ENCODE peak calls at places on chromosomes 3 and 15, in five cellular contexts. One of them, this sample, is unnamed.

GRCh38 chr3:77513541-77513940 is 473.6 kb downstream of the ROBO2 start:
- DNase-seq in MM.1S: no peak
- DNase-seq in ELR: no peak
- DNase-seq in NCI-H1092: no peak
- DNase-seq in left cardiac atrium: no peak
- DNase-seq in this sample: no peak

GRCh38 chr3:197926418-197926817 is 23.6 kb upstream of the RPL35A start:
- DNase-seq in MM.1S: no peak
- DNase-seq in NCI-H1092: no peak
- DNase-seq in left cardiac atrium: no peak
- DNase-seq in ELR: no peak
- DNase-seq in this sample: no peak

GRCh38 chr15:69997701-69998273 is 99.9 kb downstream of the TLE3 start:
- DNase-seq in NCI-H1092: peak; percentile 72
- DNase-seq in left cardiac atrium: peak; percentile 57
- DNase-seq in ELR: peak; percentile 5
- DNase-seq in MM.1S: no peak
- DNase-seq in this sample: no peak

GRCh38 chr15:67832031-67832551 is 6.8 kb downstream of the SKOR1 start:
- DNase-seq in NCI-H1092: no peak
- DNase-seq in ELR: peak; percentile 57
- DNase-seq in left cardiac atrium: no peak
- DNase-seq in MM.1S: no peak
- DNase-seq in this sample: no peak

GRCh38 chr3:49689046-49689886 is at the start of the genes MST1 and RNF123:
- DNase-seq in MM.1S: peak; percentile 91
- DNase-seq in NCI-H1092: no peak
- DNase-seq in left cardiac atrium: peak; percentile 95
- DNase-seq in ELR: peak; percentile 89
- DNase-seq in this sample: peak; percentile 91

GRCh38 chr15:66246937-66247336 is 6.6 kb downstream of the MEGF11 start:
- DNase-seq in left cardiac atrium: no peak
- DNase-seq in MM.1S: no peak
- DNase-seq in NCI-H1092: no peak
- DNase-seq in ELR: no peak
- DNase-seq in this sample: no peak

GRCh38 chr3:107662586-107662985 is 139.8 kb downstream of the BBX start:
- DNase-seq in left cardiac atrium: no peak
- DNase-seq in NCI-H1092: no peak
- DNase-seq in ELR: no peak
- DNase-seq in MM.1S: no peak
- DNase-seq in this sample: no peak

GRCh38 chr3:150544040-150544439 is 2.3 kb downstream of the SERP1 start:
- DNase-seq in ELR: peak; percentile 91
- DNase-seq in left cardiac atrium: no peak
- DNase-seq in MM.1S: no peak
- DNase-seq in NCI-H1092: no peak
- DNase-seq in this sample: no peak

GRCh38 chr3:168251371-168251770 is 155.6 kb upstream of the GOLIM4 start:
- DNase-seq in left cardiac atrium: no peak
- DNase-seq in ELR: no peak
- DNase-seq in MM.1S: peak; percentile 77
- DNase-seq in NCI-H1092: no peak
- DNase-seq in this sample: no peak

GRCh38 chr3:59052803-59053411 is 3.1 kb upstream of the CFAP20DC start:
- DNase-seq in MM.1S: peak; percentile 59
- DNase-seq in ELR: peak; percentile 70
- DNase-seq in left cardiac atrium: no peak
- DNase-seq in NCI-H1092: no peak
- DNase-seq in this sample: no peak

GRCh38 chr3:195693428-195694216 is 27.2 kb upstream of the MUC20 start:
- DNase-seq in NCI-H1092: no peak
- DNase-seq in ELR: no peak
- DNase-seq in MM.1S: peak; percentile 5
- DNase-seq in left cardiac atrium: no peak
- DNase-seq in this sample: no peak

GRCh38 chr15:41066516-41066915 is 49.6 kb downstream of the INO80 start:
- DNase-seq in left cardiac atrium: no peak
- DNase-seq in MM.1S: no peak
- DNase-seq in ELR: no peak
- DNase-seq in NCI-H1092: no peak
- DNase-seq in this sample: no peak

GRCh38 chr15:64969401-64969800 is 20.3 kb downstream of the SPG21 start:
- DNase-seq in ELR: no peak
- DNase-seq in MM.1S: no peak
- DNase-seq in left cardiac atrium: no peak
- DNase-seq in NCI-H1092: no peak
- DNase-seq in this sample: no peak

GRCh38 chr15:90047956-90048575 is 46.9 kb downstream of the ZNF710 start:
- DNase-seq in MM.1S: no peak
- DNase-seq in NCI-H1092: no peak
- DNase-seq in left cardiac atrium: no peak
- DNase-seq in ELR: no peak
- DNase-seq in this sample: no peak

GRCh38 chr3:127110982-127111693 is 81.8 kb upstream of the PRR23E start:
- DNase-seq in MM.1S: no peak
- DNase-seq in ELR: no peak
- DNase-seq in left cardiac atrium: no peak
- DNase-seq in NCI-H1092: no peak
- DNase-seq in this sample: no peak

GRCh38 chr15:94098877-94099606 is 132.3 kb upstream of the MCTP2 start:
- DNase-seq in left cardiac atrium: no peak
- DNase-seq in ELR: no peak
- DNase-seq in MM.1S: no peak
- DNase-seq in NCI-H1092: no peak
- DNase-seq in this sample: no peak

GRCh38 chr15:92780816-92781215 is 119.3 kb upstream of the CHD2 start:
- DNase-seq in left cardiac atrium: no peak
- DNase-seq in MM.1S: no peak
- DNase-seq in NCI-H1092: peak; percentile 42
- DNase-seq in ELR: no peak
- DNase-seq in this sample: no peak

GRCh38 chr15:43794269-43795037 is 2.3 kb downstream of the SERF2 start:
- DNase-seq in left cardiac atrium: peak; percentile 52
- DNase-seq in MM.1S: no peak
- DNase-seq in ELR: peak; percentile 82
- DNase-seq in NCI-H1092: no peak
- DNase-seq in this sample: no peak

GRCh38 chr15:81302605-81303204 is 21.2 kb downstream of the STARD5 start:
- DNase-seq in MM.1S: peak; percentile 5
- DNase-seq in ELR: no peak
- DNase-seq in NCI-H1092: no peak
- DNase-seq in left cardiac atrium: no peak
- DNase-seq in this sample: no peak

GRCh38 chr3:52339612-52340011 is 23.5 kb downstream of the DNAH1 start:
- DNase-seq in NCI-H1092: peak; percentile 38
- DNase-seq in MM.1S: peak; percentile 74
- DNase-seq in left cardiac atrium: no peak
- DNase-seq in ELR: peak; percentile 73
- DNase-seq in this sample: no peak

This sample was measured in uterus.